ENCODE peak calls at places on chromosomes 12 and 14, in six cellular contexts. M, Z, Q, P, D and J are unnamed samples.

GRCh38 chr14:94764573-94764972 is 5.3 kb downstream of the GSC start:
- DNase-seq in P (no peak), Z (no peak), D (no peak), Q (no peak), M (no peak), J (no peak)

GRCh38 chr14:49934638-49935037 is 41.8 kb downstream of the ARF6 start:
- DNase-seq in P (no peak), D (no peak), M (no peak), Z (no peak), Q (no peak), J (peak)

GRCh38 chr12:80241576-80242273 is 142.4 kb downstream of the OTOGL start:
- DNase-seq in M (no peak), Q (no peak), P (no peak), D (no peak), Z (no peak), J (peak)

GRCh38 chr12:122861586-122861970 is 26.3 kb downstream of the HIP1R start:
- DNase-seq in D (no peak), M (no peak), P (no peak), Z (no peak), Q (no peak), J (no peak)

GRCh38 chr14:70873627-70874026 is 33.6 kb upstream of the PCNX1 start:
- DNase-seq in Q (no peak), Z (no peak), M (no peak), P (peak), D (no peak), J (no peak)

GRCh38 chr14:65222434-65222833 is 120.1 kb upstream of the MAX start:
- DNase-seq in M (peak), P (peak), Z (peak), D (peak), Q (peak), J (peak)

GRCh38 chr14:57833304-57833703 is 32.6 kb downstream of the SLC35F4 start:
- DNase-seq in P (no peak), Z (no peak), Q (no peak), M (peak), D (no peak), J (peak)

GRCh38 chr12:65585648-65586420 is 238.4 kb upstream of the HMGA2 start:
- DNase-seq in M (no peak), Q (no peak), D (no peak), P (no peak), Z (no peak), J (no peak)

GRCh38 chr14:79670811-79671210 is 540.5 kb downstream of the DIO2 start:
- DNase-seq in P (no peak), Z (no peak), M (no peak), Q (no peak), D (no peak), J (no peak)

GRCh38 chr12:6627598-6627997 is 8.2 kb downstream of the LPAR5 start:
- DNase-seq in P (peak), D (no peak), Z (no peak), M (no peak), Q (no peak), J (no peak)

GRCh38 chr14:23403139-23403438 is 5.0 kb downstream of the MYH6 start:
- DNase-seq in Q (no peak), Z (no peak), P (no peak), D (peak), M (no peak), J (no peak)

GRCh38 chr14:104664107-104664506 is 25.3 kb upstream of the INF2 start:
- DNase-seq in Q (no peak), Z (no peak), M (no peak), P (peak), D (no peak), J (no peak)

GRCh38 chr12:65464930-65465329 is 186.4 kb downstream of the MSRB3 start:
- DNase-seq in P (no peak), Q (no peak), M (no peak), Z (no peak), D (no peak), J (peak)

GRCh38 chr12:7995266-7995963 is 37.1 kb upstream of the FOXJ2 start:
- DNase-seq in P (peak), Z (peak), Q (peak), M (peak), D (peak), J (peak)

GRCh38 chr14:63454863-63455622 is 88.1 kb downstream of the PPP2R5E start:
- DNase-seq in P (no peak), Z (no peak), Q (no peak), D (no peak), M (no peak), J (peak)

GRCh38 chr12:8698830-8699330 is 1.1 kb downstream of the RIMKLB start:
- DNase-seq in D (no peak), Z (no peak), M (no peak), P (no peak), Q (no peak), J (no peak)

GRCh38 chr14:77707355-77707723 is 484 bp downstream of the ALKBH1 start:
- DNase-seq in Q (peak), D (no peak), P (peak), Z (peak), M (no peak), J (peak)

GRCh38 chr12:124389537-124390441 is 94.9 kb downstream of the RFLNA start:
- DNase-seq in D (no peak), Q (peak), Z (no peak), M (no peak), P (no peak), J (no peak)

GRCh38 chr12:64931981-64932380 is 107.5 kb downstream of the TBC1D30 start:
- DNase-seq in Z (no peak), M (no peak), P (no peak), D (no peak), Q (no peak), J (no peak)

GRCh38 chr14:66507181-66507721 is 696 bp upstream of the GPHN start:
- DNase-seq in M (no peak), Z (no peak), P (no peak), D (no peak), Q (no peak), J (no peak)

GRCh38 chr12:109728921-109729836 is 15.6 kb downstream of the FAM222A start:
- DNase-seq in M (peak), P (no peak), D (peak), Q (no peak), Z (no peak), J (no peak)

GRCh38 chr12:13135336-13136178 is 32.1 kb upstream of the GSG1 start:
- DNase-seq in D (peak), Z (no peak), P (no peak), Q (no peak), M (peak), J (peak)

DNA sequence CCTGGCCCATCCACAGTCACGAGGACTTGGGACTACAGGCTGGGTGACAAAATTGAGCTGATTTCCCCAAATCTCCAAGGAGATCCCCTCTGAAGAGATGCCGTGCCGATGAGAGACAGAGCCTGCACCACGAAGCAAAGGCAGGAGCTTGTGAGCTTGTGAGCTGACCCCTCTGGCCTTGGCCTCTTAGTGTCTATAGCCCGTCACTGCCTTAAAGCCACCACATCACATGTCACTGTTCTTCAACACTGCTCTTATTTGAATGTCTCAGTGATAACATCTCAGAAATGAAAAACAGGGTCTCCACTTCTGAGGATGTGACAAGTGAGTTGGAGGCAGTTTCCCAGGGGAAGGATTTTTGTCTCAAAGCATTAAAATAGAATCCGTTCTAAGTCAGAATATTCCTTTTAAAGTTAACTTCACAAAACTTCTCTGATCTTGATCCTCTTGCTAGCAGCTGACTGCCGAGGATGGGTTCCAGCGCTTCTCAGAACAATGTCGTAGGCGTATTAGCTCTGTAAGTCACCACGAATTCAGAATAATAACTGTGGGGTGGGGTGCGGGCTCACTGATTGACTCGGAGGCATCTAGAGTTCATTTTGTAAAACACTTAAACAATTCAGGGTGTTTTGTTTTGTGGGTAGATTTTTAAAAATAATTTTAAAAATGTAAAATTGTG is 37.5 kb downstream of the CHST11 start:
- DNase-seq in Z (peak), D (no peak), P (no peak), M (no peak), Q (no peak), J (peak)
- H3K4me3 ChIP-seq in Z (no peak), D (no peak), P (no peak), M (no peak), Q (no peak), J (no peak)

DNA sequence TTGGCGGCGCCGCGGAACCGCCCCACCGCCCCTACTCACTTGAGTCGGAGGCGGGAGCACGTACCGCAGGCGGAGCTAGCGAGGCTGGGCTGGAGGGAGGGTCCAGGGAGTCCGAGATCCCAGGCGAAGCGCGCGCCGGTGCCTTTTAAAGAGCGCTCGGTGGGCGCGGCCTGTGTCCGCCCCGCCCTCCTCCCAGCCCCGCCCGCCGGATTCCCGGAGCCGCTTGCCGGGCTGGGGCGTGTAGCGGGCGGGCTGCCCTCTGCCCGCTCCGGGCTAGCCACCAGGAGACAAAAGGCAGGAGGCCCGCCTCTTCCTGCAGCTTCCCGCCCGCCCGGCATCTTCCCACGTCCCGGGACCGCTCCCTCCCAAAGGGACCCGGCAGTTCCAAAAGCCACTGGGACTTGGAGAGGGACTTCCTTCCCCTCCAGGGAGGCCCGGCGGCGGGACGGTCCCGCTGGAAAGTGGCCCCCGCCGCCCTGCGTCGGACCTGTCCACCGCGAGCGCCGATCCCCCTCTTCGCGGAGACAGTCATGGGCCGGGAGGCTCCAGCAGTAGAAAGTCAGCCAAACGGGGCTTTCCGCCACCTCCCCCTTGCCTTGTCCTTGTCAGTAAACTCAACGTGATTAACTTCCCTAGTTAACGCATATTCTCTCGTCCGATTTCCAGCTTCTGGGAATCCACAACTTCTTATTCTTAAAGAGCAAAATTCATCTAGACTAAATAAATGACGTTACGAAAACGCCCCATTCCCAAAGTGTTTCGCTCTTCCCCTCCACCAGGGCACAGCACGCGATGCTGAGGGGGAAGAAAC is at the start of gene CSRP2:
- DNase-seq in M (peak), Q (peak), D (peak), Z (peak), P (peak), J (peak)
- TF ChIP-seq CTCF in M (peak), Q (peak), D (no peak), Z (no peak), P (peak), J (peak)

GRCh38 chr14:91350813-91351507 is 66.7 kb downstream of the CCDC88C start:
- DNase-seq in P (peak), M (no peak), D (no peak), Z (no peak), Q (no peak), J (no peak)

GRCh38 chr14:91348861-91349465 is 68.7 kb downstream of the CCDC88C start:
- DNase-seq in D (no peak), P (peak), Q (no peak), M (no peak), Z (no peak), J (no peak)

GRCh38 chr14:91350483-91350812 is 67.2 kb downstream of the CCDC88C start:
- DNase-seq in D (no peak), Q (no peak), M (no peak), P (peak), Z (no peak), J (no peak)

GRCh38 chr14:91351508-91351853 is 66.1 kb downstream of the CCDC88C start:
- DNase-seq in D (no peak), M (no peak), Q (no peak), P (peak), Z (no peak), J (no peak)

GRCh38 chr14:91349481-91350074 is 68.0 kb downstream of the CCDC88C start:
- DNase-seq in Z (no peak), M (no peak), Q (no peak), D (no peak), P (peak), J (no peak)
- H3K4me3 ChIP-seq in Z (no peak), M (no peak), Q (no peak), D (no peak), P (peak), J (no peak)

DNA sequence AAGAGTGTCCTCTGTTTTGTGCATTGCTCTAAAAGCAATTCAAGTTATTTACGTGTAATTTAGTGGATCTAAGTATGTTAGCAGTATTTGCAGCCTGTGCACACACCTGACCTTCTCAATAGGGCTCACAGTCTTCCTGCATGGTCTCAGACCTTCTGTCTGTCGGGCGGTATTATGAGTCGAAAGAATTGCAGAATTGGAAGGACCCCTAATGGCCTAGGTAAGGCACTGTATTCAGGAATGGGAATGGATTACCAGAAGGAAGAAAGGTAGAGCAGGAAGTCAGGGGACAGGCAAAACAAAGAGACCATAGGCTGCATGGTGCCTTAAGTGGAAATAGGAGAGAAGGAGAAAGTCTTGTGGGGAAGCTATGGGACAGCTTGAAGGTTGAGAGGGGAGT is 341.6 kb downstream of the VRK1 start:
- DNase-seq in P (no peak), D (no peak), M (no peak), Z (no peak), Q (peak), J (no peak)
- TF ChIP-seq CTCF in P (no peak), D (no peak), M (no peak), Z (no peak), Q (peak), J (no peak)

GRCh38 chr14:68961361-68961760 is 17.7 kb downstream of the ACTN1 start:
- DNase-seq in M (no peak), D (no peak), P (no peak), Q (no peak), Z (no peak), J (no peak)
- H3K4me3 ChIP-seq in M (no peak), D (no peak), P (no peak), Q (no peak), Z (no peak), J (no peak)

GRCh38 chr14:75175677-75176141 is 703 bp downstream of the TMED10 start:
- DNase-seq in D (no peak), Q (no peak), Z (no peak), P (no peak), M (no peak), J (no peak)
- TF ChIP-seq CTCF in D (no peak), Q (no peak), Z (no peak), P (no peak), M (no peak), J (no peak)

GRCh38 chr14:102620413-102620812 is 28.0 kb downstream of the RCOR1 start:
- DNase-seq in M (no peak), Z (no peak), P (no peak), D (no peak), Q (no peak), J (peak)
- H3K4me3 ChIP-seq in M (no peak), Z (no peak), P (no peak), D (no peak), Q (no peak), J (no peak)